ENCODE peak calls at places on chromosomes 16 and 17, in six cellular contexts. E is GM23338, C is IMR-90, P is bronchial epithelial cell, Z is H9, G is uterus. J is an unnamed sample.

GRCh38 chr17:66446419-66446818 is 144.0 kb downstream of the PRKCA start:
- DNase-seq in E (no peak), C (no peak), P (no peak), Z (no peak), G (no peak), J (peak; percentile 54)

GRCh38 chr17:3645310-3645709 is 8.8 kb downstream of the CTNS start:
- DNase-seq in E (no peak), C (no peak), P (no peak), Z (no peak), G (no peak), J (no peak)

GRCh38 chr17:6701719-6702118 is 11.4 kb downstream of the SLC13A5 start:
- DNase-seq in E (peak; percentile 93), C (no peak), P (no peak), Z (peak; percentile 87), G (no peak), J (peak; percentile 29)

GRCh38 chr17:15341385-15341849 is at the start of gene TEKT3:
- DNase-seq in E (peak; percentile 97), C (peak; percentile 55), P (peak; percentile 35), Z (peak; percentile 99), G (peak; percentile 87), J (peak; percentile 82)

GRCh38 chr17:27596571-27597187 is 34.3 kb upstream of the LGALS9 start:
- DNase-seq in E (no peak), C (no peak), P (no peak), Z (no peak), G (no peak), J (no peak)

GRCh38 chr17:43702636-43703035 is 40.9 kb upstream of the MEOX1 start:
- DNase-seq in E (peak; percentile 83), C (no peak), P (no peak), Z (peak; percentile 87), G (no peak), J (peak; percentile 31)

GRCh38 chr17:45747907-45748306 is 36.2 kb upstream of the CRHR1 start:
- DNase-seq in E (no peak), C (no peak), P (no peak), Z (no peak), G (no peak), J (no peak)

GRCh38 chr17:17139972-17140589 is 66.1 kb downstream of the PLD6 start:
- DNase-seq in E (peak; percentile 36), C (no peak), P (no peak), Z (peak; percentile 64), G (no peak), J (no peak)

GRCh38 chr16:60181542-60181941 is 1447.4 kb upstream of the GOT2 start:
- DNase-seq in E (no peak), C (no peak), P (no peak), Z (no peak), G (no peak), J (no peak)

GRCh38 chr16:89040861-89041570 is 52.6 kb upstream of the ACSF3 start:
- DNase-seq in E (no peak), C (no peak), P (no peak), Z (no peak), G (no peak), J (no peak)

GRCh38 chr16:24729967-24730815 is 740 bp downstream of the TNRC6A start:
- DNase-seq in E (peak; percentile 51), C (peak; percentile 18), P (peak; percentile 42), Z (no peak), G (peak; percentile 31), J (peak; percentile 19)

GRCh38 chr17:65698381-65699061 is 137.1 kb upstream of the AXIN2 start:
- DNase-seq in E (peak; percentile 47), C (peak; percentile 76), P (peak; percentile 35), Z (no peak), G (no peak), J (peak; percentile 89)

GRCh38 chr16:9647981-9648701 is 534.1 kb downstream of the GRIN2A start:
- DNase-seq in E (peak; percentile 80), C (no peak), P (peak; percentile 32), Z (no peak), G (no peak), J (peak; percentile 4)

GRCh38 chr16:22813946-22814325 is at the start of gene HS3ST2:
- DNase-seq in E (peak; percentile 90), C (no peak), P (peak; percentile 45), Z (peak; percentile 68), G (peak; percentile 15), J (no peak)

GRCh38 chr17:57577751-57578607 is 167.1 kb downstream of the CCDC182 start:
- DNase-seq in E (no peak), C (peak; percentile 70), P (peak; percentile 53), Z (no peak), G (peak; percentile 80), J (peak; percentile 78)

GRCh38 chr17:38809828-38810227 is 10.5 kb upstream of the PIP4K2B start:
- DNase-seq in E (no peak), C (no peak), P (no peak), Z (no peak), G (no peak), J (no peak)

GRCh38 chr17:38906429-38907172 is 18.8 kb upstream of the LASP1NB start:
- DNase-seq in E (no peak), C (no peak), P (no peak), Z (no peak), G (no peak), J (no peak)

GRCh38 chr16:16095646-16096045 is 127.6 kb downstream of the ABCC6 start:
- DNase-seq in E (no peak), C (peak; percentile 68), P (no peak), Z (no peak), G (no peak), J (peak; percentile 41)

GRCh38 chr16:89024546-89024945 is 47.5 kb upstream of the CBFA2T3 start:
- DNase-seq in E (no peak), C (no peak), P (no peak), Z (no peak), G (no peak), J (no peak)

GRCh38 chr17:17269926-17270773 is 10.9 kb downstream of the COPS3 start:
- DNase-seq in E (peak; percentile 40), C (no peak), P (peak; percentile 12), Z (peak; percentile 60), G (no peak), J (peak; percentile 11)

GRCh38 chr16:27819881-27820610 is 243.5 kb downstream of the GSG1L start:
- DNase-seq in E (no peak), C (no peak), P (no peak), Z (no peak), G (no peak), J (no peak)

GRCh38 chr17:1455291-1455747 is 713 bp downstream of the CRK start:
- DNase-seq in E (peak; percentile 82), C (peak; percentile 67), P (peak; percentile 44), Z (peak; percentile 78), G (peak; percentile 66), J (peak; percentile 72)

GRCh38 chr17:30573603-30574175 is 96.5 kb downstream of the GOSR1 start:
- DNase-seq in E (no peak), C (no peak), P (no peak), Z (no peak), G (no peak), J (no peak)

GRCh38 chr16:76490240-76490639 is 213.0 kb downstream of the CNTNAP4 start:
- DNase-seq in E (no peak), C (no peak), P (no peak), Z (no peak), G (no peak), J (no peak)

GRCh38 chr16:65532218-65532617 is 410.4 kb upstream of the CDH11 start:
- DNase-seq in E (no peak), C (no peak), P (no peak), Z (no peak), G (no peak), J (no peak)

GRCh38 chr17:59074494-59074893 is 32.2 kb downstream of the TRIM37 start:
- DNase-seq in E (no peak), C (peak; percentile 81), P (peak; percentile 76), Z (no peak), G (no peak), J (peak; percentile 79)

GRCh38 chr17:1515640-1516402 is 591 bp downstream of the INPP5K start:
- DNase-seq in E (peak; percentile 95), C (peak; percentile 91), P (peak; percentile 83), Z (peak; percentile 82), G (peak; percentile 75), J (peak; percentile 96)

GRCh38 chr16:3968556-3968955 is 88.0 kb upstream of the CREBBP start:
- DNase-seq in E (no peak), C (no peak), P (no peak), Z (no peak), G (no peak), J (no peak)

GRCh38 chr17:38798614-38799500 is 499 bp downstream of the PIP4K2B start:
- DNase-seq in E (peak; percentile 45), C (peak; percentile 35), P (no peak), Z (peak; percentile 53), G (no peak), J (peak; percentile 53)

GRCh38 chr16:87210949-87211348 is 106.2 kb downstream of the C16orf95 start:
- DNase-seq in E (no peak), C (peak; percentile 45), P (peak; percentile 28), Z (no peak), G (no peak), J (peak; percentile 34)

GRCh38 chr17:50737118-50737698 is 17.8 kb downstream of the LUC7L3 start:
- DNase-seq in E (no peak), C (no peak), P (no peak), Z (no peak), G (no peak), J (no peak)

DNA sequence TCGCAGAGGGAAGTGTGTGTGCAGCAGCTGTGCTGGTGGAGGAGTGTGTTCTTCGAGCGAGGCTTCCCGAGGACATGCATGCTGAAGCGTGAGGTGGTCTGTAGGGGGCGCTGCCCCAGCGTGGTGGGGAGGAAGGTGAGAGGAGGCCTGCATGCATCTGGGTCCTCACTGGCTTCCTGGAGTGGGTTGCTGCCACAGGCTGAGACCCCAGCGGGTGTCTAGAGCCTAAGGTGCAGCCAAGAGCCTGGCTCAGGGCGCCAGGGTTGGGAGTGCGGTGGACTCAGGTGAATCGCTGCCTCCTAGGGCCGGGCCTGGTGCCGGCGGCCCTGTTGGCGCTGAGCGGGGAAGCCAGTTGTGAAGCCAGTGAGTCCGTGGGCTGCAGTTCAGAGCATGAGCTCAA is 7.5 kb upstream of the HSD3B7 start:
- DNase-seq in E (peak; percentile 84), C (no peak), P (no peak), Z (peak; percentile 71), G (no peak), J (no peak)
- TF ChIP-seq CTCF in E (peak; percentile 84), C (peak; percentile 32), P (peak; percentile 26), Z (peak; percentile 78), G (no peak), J (peak; percentile 57)

GRCh38 chr17:13337864-13338371 is 263.8 kb downstream of the HS3ST3A1 start:
- DNase-seq in E (peak; percentile 57), C (peak; percentile 78), P (peak; percentile 57), Z (no peak), G (no peak), J (peak; percentile 86)
- TF ChIP-seq CTCF in E (peak; percentile 70), C (peak; percentile 92), P (peak; percentile 80), Z (peak; percentile 85), G (peak; percentile 61), J (peak; percentile 90)

GRCh38 chr16:29805232-29806095 is 865 bp upstream of the MAZ start:
- DNase-seq in E (peak; percentile 97), C (peak; percentile 97), P (peak; percentile 86), Z (peak; percentile 99), G (peak; percentile 98), J (peak; percentile 98)
- TF ChIP-seq CTCF in E (no peak), C (no peak), P (no peak), Z (no peak), G (peak; percentile 9), J (no peak)

DNA sequence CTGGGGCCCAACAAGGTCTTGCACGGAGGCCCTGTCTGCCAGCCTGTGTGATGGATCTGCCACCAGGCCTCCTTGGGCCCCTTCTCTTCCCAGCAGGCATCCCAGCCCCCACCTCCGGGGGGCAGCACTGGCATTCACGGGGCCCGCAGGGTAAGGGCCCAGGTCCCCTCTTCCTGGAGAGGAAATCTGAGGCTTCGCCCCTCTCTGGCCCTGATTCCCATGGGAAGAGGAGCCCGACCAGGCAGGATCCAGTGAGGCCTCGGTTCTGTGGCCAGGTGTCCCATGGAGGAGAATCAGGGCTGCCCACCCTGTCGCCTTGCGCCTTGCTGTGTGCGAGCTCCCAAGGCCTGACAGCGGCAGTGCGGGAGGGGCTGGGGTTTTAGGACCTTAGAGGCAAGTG is 48.4 kb downstream of the PDPK1 start:
- DNase-seq in E (peak; percentile 68), C (no peak), P (no peak), Z (peak; percentile 38), G (no peak), J (no peak)
- TF ChIP-seq CTCF in E (peak; percentile 70), C (peak; percentile 10), P (peak; percentile 10), Z (peak; percentile 66), G (no peak), J (peak; percentile 37)